ENCODE peak calls at places on chromosomes 16 and 17, in seven cellular contexts. One of them, this sample, is unnamed.

GRCh38 chr16:68644303-68644702 is 807 bp upstream of the CDH3 start:
- DNase-seq in NCI-H2107: no peak
- DNase-seq in lower lobe of right lung: no peak
- DNase-seq in effector memory CD4-positive, alpha-beta T cell: no peak
- DNase-seq in CD4-positive, alpha-beta T cell: no peak
- DNase-seq in stromal cell of bone marrow: no peak
- DNase-seq in T-helper 2 cell: no peak
- DNase-seq in this sample: no peak

GRCh38 chr16:1046271-1046955 is 26.1 kb upstream of the SSTR5 start:
- DNase-seq in CD4-positive, alpha-beta T cell: no peak
- DNase-seq in effector memory CD4-positive, alpha-beta T cell: no peak
- DNase-seq in lower lobe of right lung: no peak
- DNase-seq in NCI-H2107: no peak
- DNase-seq in T-helper 2 cell: no peak
- DNase-seq in stromal cell of bone marrow: no peak
- DNase-seq in this sample: no peak

GRCh38 chr16:9008335-9009260 is 44.9 kb upstream of the USP7 start:
- DNase-seq in stromal cell of bone marrow: peak
- DNase-seq in NCI-H2107: peak
- DNase-seq in effector memory CD4-positive, alpha-beta T cell: peak
- DNase-seq in lower lobe of right lung: peak
- DNase-seq in CD4-positive, alpha-beta T cell: peak
- DNase-seq in T-helper 2 cell: peak
- DNase-seq in this sample: peak

GRCh38 chr17:45131616-45132301 is 556 bp downstream of the PLCD3 start:
- DNase-seq in NCI-H2107: no peak
- DNase-seq in CD4-positive, alpha-beta T cell: no peak
- DNase-seq in T-helper 2 cell: peak
- DNase-seq in effector memory CD4-positive, alpha-beta T cell: no peak
- DNase-seq in lower lobe of right lung: peak
- DNase-seq in stromal cell of bone marrow: no peak
- DNase-seq in this sample: no peak

GRCh38 chr17:57662644-57663308 is 82.3 kb downstream of the CCDC182 start:
- DNase-seq in NCI-H2107: peak
- DNase-seq in effector memory CD4-positive, alpha-beta T cell: peak
- DNase-seq in stromal cell of bone marrow: peak
- DNase-seq in T-helper 2 cell: peak
- DNase-seq in lower lobe of right lung: peak
- DNase-seq in CD4-positive, alpha-beta T cell: no peak
- DNase-seq in this sample: no peak

GRCh38 chr17:43003542-43004172 is 2.9 kb upstream of the IFI35 start:
- DNase-seq in CD4-positive, alpha-beta T cell: no peak
- DNase-seq in NCI-H2107: no peak
- DNase-seq in stromal cell of bone marrow: no peak
- DNase-seq in lower lobe of right lung: no peak
- DNase-seq in T-helper 2 cell: no peak
- DNase-seq in effector memory CD4-positive, alpha-beta T cell: no peak
- DNase-seq in this sample: no peak

GRCh38 chr17:41537990-41538389 is 9.9 kb upstream of the KRT19 start:
- DNase-seq in lower lobe of right lung: no peak
- DNase-seq in NCI-H2107: no peak
- DNase-seq in effector memory CD4-positive, alpha-beta T cell: no peak
- DNase-seq in stromal cell of bone marrow: no peak
- DNase-seq in T-helper 2 cell: no peak
- DNase-seq in CD4-positive, alpha-beta T cell: no peak
- DNase-seq in this sample: no peak

GRCh38 chr17:45270828-45271418 is 9.0 kb upstream of the SPATA32 start:
- DNase-seq in stromal cell of bone marrow: no peak
- DNase-seq in effector memory CD4-positive, alpha-beta T cell: no peak
- DNase-seq in CD4-positive, alpha-beta T cell: peak
- DNase-seq in T-helper 2 cell: no peak
- DNase-seq in lower lobe of right lung: no peak
- DNase-seq in NCI-H2107: no peak
- DNase-seq in this sample: no peak

GRCh38 chr17:78723001-78723796 is 58.9 kb downstream of the CYTH1 start:
- DNase-seq in lower lobe of right lung: no peak
- DNase-seq in T-helper 2 cell: no peak
- DNase-seq in NCI-H2107: no peak
- DNase-seq in stromal cell of bone marrow: no peak
- DNase-seq in CD4-positive, alpha-beta T cell: no peak
- DNase-seq in effector memory CD4-positive, alpha-beta T cell: no peak
- DNase-seq in this sample: peak

GRCh38 chr17:54901230-54901847 is 687 bp downstream of the TOM1L1 start:
- DNase-seq in CD4-positive, alpha-beta T cell: no peak
- DNase-seq in NCI-H2107: peak
- DNase-seq in T-helper 2 cell: no peak
- DNase-seq in lower lobe of right lung: no peak
- DNase-seq in effector memory CD4-positive, alpha-beta T cell: no peak
- DNase-seq in stromal cell of bone marrow: peak
- DNase-seq in this sample: peak

GRCh38 chr16:72424776-72425175 is 252.8 kb upstream of the PMFBP1 start:
- DNase-seq in stromal cell of bone marrow: no peak
- DNase-seq in CD4-positive, alpha-beta T cell: no peak
- DNase-seq in effector memory CD4-positive, alpha-beta T cell: no peak
- DNase-seq in T-helper 2 cell: no peak
- DNase-seq in NCI-H2107: no peak
- DNase-seq in lower lobe of right lung: no peak
- DNase-seq in this sample: no peak